ENCODE peak calls at places on chromosomes 13 and 19, in ten cellular contexts. J is fibroblast of pulmonary artery; G is GM13977; X is endothelial cell; U is A549; I is IMR-90; D is ovary; P is CD8-positive, alpha-beta T cell; Q is left ventricle myocardium inferior; K is dorsolateral prefrontal cortex. N is an unnamed sample.

GRCh38 chr19:2503521-2504109 is 27.7 kb downstream of the GADD45B start:
- DNase-seq in J (peak), G (peak), X (no peak), U (no peak), I (peak), D (no peak), P (peak), Q (no peak), K (no peak), N (peak)

GRCh38 chr13:45670481-45670880 is 31.6 kb upstream of the CBY2 start:
- DNase-seq in J (no peak), G (no peak), X (no peak), U (no peak), I (no peak), D (no peak), P (no peak), Q (no peak), K (no peak), N (no peak)

GRCh38 chr19:11659612-11660011 is 62.3 kb downstream of the ZNF627 start:
- DNase-seq in J (peak), G (peak), X (no peak), U (no peak), I (peak), D (no peak), P (no peak), Q (no peak), K (no peak), N (no peak)

GRCh38 chr13:44576396-44577235 is 486 bp upstream of the TSC22D1 start:
- DNase-seq in J (peak), G (peak), X (peak), U (no peak), I (no peak), D (peak), P (no peak), Q (peak), K (no peak), N (no peak)

GRCh38 chr13:110853235-110853721 is 61.6 kb downstream of the ANKRD10 start:
- DNase-seq in J (no peak), G (no peak), X (no peak), U (no peak), I (no peak), D (no peak), P (no peak), Q (no peak), K (no peak), N (no peak)

GRCh38 chr13:100128373-100128772 is 39.5 kb downstream of the PCCA start:
- DNase-seq in J (peak), G (no peak), X (no peak), U (peak), I (peak), D (no peak), P (no peak), Q (no peak), K (no peak), N (no peak)

GRCh38 chr19:53960886-53961285 is 1.9 kb upstream of the CACNG8 start:
- DNase-seq in J (no peak), G (no peak), X (no peak), U (no peak), I (no peak), D (no peak), P (no peak), Q (no peak), K (no peak), N (no peak)

GRCh38 chr19:44401108-44401786 is at the start of gene ZNF285:
- DNase-seq in J (peak), G (peak), X (peak), U (peak), I (peak), D (peak), P (peak), Q (peak), K (peak), N (peak)

GRCh38 chr19:41617941-41618730 is 8.7 kb downstream of the CEACAM4 start:
- DNase-seq in J (no peak), G (no peak), X (no peak), U (no peak), I (no peak), D (no peak), P (peak), Q (no peak), K (no peak), N (no peak)

GRCh38 chr13:57557979-57558529 is 73.5 kb upstream of the PCDH17 start:
- DNase-seq in J (peak), G (peak), X (no peak), U (no peak), I (no peak), D (no peak), P (no peak), Q (no peak), K (no peak), N (no peak)
- TF ChIP-seq CTCF in J (peak), G (peak), X (peak), U (no peak), I (no peak), D (no peak), P (no peak), Q (no peak), K (no peak), N (no peak)

GRCh38 chr19:46788101-46788967 is at the start of gene SLC1A5:
- DNase-seq in J (peak), G (peak), X (peak), U (peak), I (peak), D (peak), P (peak), Q (peak), K (peak), N (peak)
- TF ChIP-seq CTCF in J (no peak), G (no peak), X (no peak), U (peak), I (no peak), D (no peak), P (no peak), Q (no peak), K (no peak), N (no peak)

GRCh38 chr13:32669030-32669646 is 82.9 kb downstream of the PDS5B start:
- DNase-seq in J (peak), G (peak), X (peak), U (peak), I (peak), D (no peak), P (no peak), Q (no peak), K (no peak), N (no peak)
- TF ChIP-seq CTCF in J (peak), G (peak), X (peak), U (peak), I (peak), D (peak), P (peak), Q (peak), K (peak), N (peak)

DNA sequence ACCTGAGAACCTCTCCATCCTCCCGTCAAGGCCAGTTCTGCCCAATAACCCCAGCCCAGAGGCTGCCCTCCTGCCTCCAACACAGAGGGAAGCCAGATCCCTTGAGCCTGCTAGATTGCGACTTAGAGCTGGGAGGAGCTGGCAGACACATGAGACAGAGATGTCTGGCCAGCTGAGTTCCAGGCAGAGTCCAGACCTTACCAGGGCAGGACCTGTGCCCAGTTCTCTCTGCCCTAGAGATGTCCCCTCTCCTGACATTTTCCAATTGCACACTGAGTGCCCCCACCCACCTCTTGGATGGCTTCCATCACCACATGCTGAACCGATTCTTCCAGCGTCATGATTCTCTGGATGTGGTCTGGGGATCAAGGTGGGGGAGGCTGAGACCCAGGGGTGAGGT is 3.0 kb downstream of the HOOK2 start:
- DNase-seq in J (no peak), G (no peak), X (no peak), U (no peak), I (no peak), D (no peak), P (no peak), Q (peak), K (no peak), N (no peak)
- TF ChIP-seq CTCF in J (no peak), G (no peak), X (no peak), U (no peak), I (no peak), D (no peak), P (no peak), Q (no peak), K (no peak), N (no peak)

GRCh38 chr19:39195755-39196154 is 1.0 kb upstream of the NCCRP1 start:
- DNase-seq in J (no peak), G (no peak), X (no peak), U (no peak), I (no peak), D (no peak), P (no peak), Q (no peak), K (no peak), N (no peak)

GRCh38 chr19:39199025-39199424 is 2.3 kb downstream of the NCCRP1 start:
- DNase-seq in J (peak), G (no peak), X (no peak), U (no peak), I (peak), D (peak), P (no peak), Q (no peak), K (peak), N (no peak)

GRCh38 chr19:39196320-39196719 is 444 bp upstream of the NCCRP1 start:
- DNase-seq in J (no peak), G (no peak), X (no peak), U (no peak), I (no peak), D (no peak), P (no peak), Q (no peak), K (no peak), N (no peak)

GRCh38 chr19:39196860-39197562 is at the start of gene NCCRP1:
- DNase-seq in J (no peak), G (peak), X (no peak), U (no peak), I (no peak), D (no peak), P (no peak), Q (no peak), K (no peak), N (no peak)

DNA sequence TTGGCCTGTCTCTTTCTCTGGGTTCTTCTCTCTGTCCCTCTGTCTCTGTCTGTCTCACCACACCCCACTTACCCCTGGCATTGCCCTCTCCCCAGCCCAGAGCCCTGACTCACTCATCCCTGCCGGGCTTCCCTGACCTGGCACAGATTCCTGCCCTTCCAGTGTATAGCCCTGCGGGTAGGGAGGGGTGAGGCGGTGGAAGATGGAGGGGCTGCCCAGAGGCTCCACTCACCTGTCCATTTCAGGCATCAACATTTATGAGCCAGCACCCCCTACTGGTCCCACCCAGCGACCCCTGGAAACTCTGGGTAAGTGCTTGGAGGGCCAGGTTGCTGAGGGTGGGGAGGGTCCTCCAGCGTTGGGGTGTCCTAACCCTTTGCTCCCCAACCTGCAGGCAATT is 1.0 kb downstream of the NCCRP1 start:
- DNase-seq in J (no peak), G (peak), X (no peak), U (no peak), I (no peak), D (no peak), P (no peak), Q (no peak), K (no peak), N (no peak)
- TF ChIP-seq CTCF in J (no peak), G (no peak), X (no peak), U (peak), I (no peak), D (no peak), P (no peak), Q (no peak), K (no peak), N (no peak)

N was measured in natural killer cell.